ENCODE peak calls at places on chromosome 1, in five cellular contexts. One of them, this sample, is unnamed.
A peak's percentile ranks its signal among the peaks of the same experiment; 100 is the strongest.

GRCh38 chr1:230188826-230189225 is 121.8 kb downstream of the GALNT2 start:
- DNase-seq in activated CD8-positive, alpha-beta memory T cell treated with anti-CD3 and anti-CD28 coated beads, Interleukin-2, amount 50 U/mL, for 48 hours: no peak
- DNase-seq in CD8-positive, alpha-beta T cell: no peak
- DNase-seq in nephron progenitor cell: no peak
- DNase-seq in activated T-helper 1 cell treated with anti-CD3 and anti-CD28 coated beads, Interleukin-2, amount 50 U/mL, for 16 hours: no peak
- DNase-seq in this sample: no peak

GRCh38 chr1:30188329-30188728 is 535.1 kb downstream of the MATN1 start:
- DNase-seq in activated CD8-positive, alpha-beta memory T cell treated with anti-CD3 and anti-CD28 coated beads, Interleukin-2, amount 50 U/mL, for 48 hours: no peak
- DNase-seq in CD8-positive, alpha-beta T cell: no peak
- DNase-seq in nephron progenitor cell: no peak
- DNase-seq in activated T-helper 1 cell treated with anti-CD3 and anti-CD28 coated beads, Interleukin-2, amount 50 U/mL, for 16 hours: no peak
- DNase-seq in this sample: no peak

GRCh38 chr1:223256034-223256433 is 107.9 kb downstream of the SUSD4 start:
- DNase-seq in activated CD8-positive, alpha-beta memory T cell treated with anti-CD3 and anti-CD28 coated beads, Interleukin-2, amount 50 U/mL, for 48 hours: no peak
- DNase-seq in CD8-positive, alpha-beta T cell: no peak
- DNase-seq in nephron progenitor cell: no peak
- DNase-seq in activated T-helper 1 cell treated with anti-CD3 and anti-CD28 coated beads, Interleukin-2, amount 50 U/mL, for 16 hours: no peak
- DNase-seq in this sample: no peak

GRCh38 chr1:151711940-151712339 is 4.7 kb downstream of the CELF3 start:
- DNase-seq in activated CD8-positive, alpha-beta memory T cell treated with anti-CD3 and anti-CD28 coated beads, Interleukin-2, amount 50 U/mL, for 48 hours: no peak
- DNase-seq in CD8-positive, alpha-beta T cell: no peak
- DNase-seq in nephron progenitor cell: no peak
- DNase-seq in activated T-helper 1 cell treated with anti-CD3 and anti-CD28 coated beads, Interleukin-2, amount 50 U/mL, for 16 hours: no peak
- DNase-seq in this sample: no peak

GRCh38 chr1:35717911-35718476 is 690 bp downstream of the C1orf216 start:
- DNase-seq in activated CD8-positive, alpha-beta memory T cell treated with anti-CD3 and anti-CD28 coated beads, Interleukin-2, amount 50 U/mL, for 48 hours: no peak
- DNase-seq in CD8-positive, alpha-beta T cell: no peak
- DNase-seq in nephron progenitor cell: peak; percentile 15
- DNase-seq in activated T-helper 1 cell treated with anti-CD3 and anti-CD28 coated beads, Interleukin-2, amount 50 U/mL, for 16 hours: no peak
- DNase-seq in this sample: peak; percentile 79

GRCh38 chr1:204830671-204831585 is 39.7 kb upstream of the NFASC start:
- DNase-seq in activated CD8-positive, alpha-beta memory T cell treated with anti-CD3 and anti-CD28 coated beads, Interleukin-2, amount 50 U/mL, for 48 hours: no peak
- DNase-seq in CD8-positive, alpha-beta T cell: no peak
- DNase-seq in nephron progenitor cell: no peak
- DNase-seq in activated T-helper 1 cell treated with anti-CD3 and anti-CD28 coated beads, Interleukin-2, amount 50 U/mL, for 16 hours: no peak
- DNase-seq in this sample: no peak

GRCh38 chr1:206547104-206547503 is 39.8 kb downstream of the RASSF5 start:
- DNase-seq in activated CD8-positive, alpha-beta memory T cell treated with anti-CD3 and anti-CD28 coated beads, Interleukin-2, amount 50 U/mL, for 48 hours: no peak
- DNase-seq in CD8-positive, alpha-beta T cell: no peak
- DNase-seq in nephron progenitor cell: no peak
- DNase-seq in activated T-helper 1 cell treated with anti-CD3 and anti-CD28 coated beads, Interleukin-2, amount 50 U/mL, for 16 hours: no peak
- DNase-seq in this sample: no peak

GRCh38 chr1:245771521-245772281 is 616.9 kb downstream of the KIF26B start:
- DNase-seq in activated CD8-positive, alpha-beta memory T cell treated with anti-CD3 and anti-CD28 coated beads, Interleukin-2, amount 50 U/mL, for 48 hours: no peak
- DNase-seq in CD8-positive, alpha-beta T cell: no peak
- DNase-seq in nephron progenitor cell: no peak
- DNase-seq in activated T-helper 1 cell treated with anti-CD3 and anti-CD28 coated beads, Interleukin-2, amount 50 U/mL, for 16 hours: no peak
- DNase-seq in this sample: no peak

GRCh38 chr1:67626495-67627235 is 58.3 kb upstream of the GADD45A start:
- DNase-seq in activated CD8-positive, alpha-beta memory T cell treated with anti-CD3 and anti-CD28 coated beads, Interleukin-2, amount 50 U/mL, for 48 hours: no peak
- DNase-seq in CD8-positive, alpha-beta T cell: no peak
- DNase-seq in nephron progenitor cell: no peak
- DNase-seq in activated T-helper 1 cell treated with anti-CD3 and anti-CD28 coated beads, Interleukin-2, amount 50 U/mL, for 16 hours: no peak
- DNase-seq in this sample: no peak

GRCh38 chr1:14437410-14437913 is 161.0 kb upstream of the KAZN start:
- DNase-seq in activated CD8-positive, alpha-beta memory T cell treated with anti-CD3 and anti-CD28 coated beads, Interleukin-2, amount 50 U/mL, for 48 hours: no peak
- DNase-seq in CD8-positive, alpha-beta T cell: no peak
- DNase-seq in nephron progenitor cell: no peak
- DNase-seq in activated T-helper 1 cell treated with anti-CD3 and anti-CD28 coated beads, Interleukin-2, amount 50 U/mL, for 16 hours: no peak
- DNase-seq in this sample: no peak

GRCh38 chr1:166933137-166933536 is 42.2 kb downstream of the ILDR2 start:
- DNase-seq in activated CD8-positive, alpha-beta memory T cell treated with anti-CD3 and anti-CD28 coated beads, Interleukin-2, amount 50 U/mL, for 48 hours: no peak
- DNase-seq in CD8-positive, alpha-beta T cell: no peak
- DNase-seq in nephron progenitor cell: no peak
- DNase-seq in activated T-helper 1 cell treated with anti-CD3 and anti-CD28 coated beads, Interleukin-2, amount 50 U/mL, for 16 hours: no peak
- DNase-seq in this sample: no peak

GRCh38 chr1:18373882-18374493 is 106.7 kb upstream of the KLHDC7A start:
- DNase-seq in activated CD8-positive, alpha-beta memory T cell treated with anti-CD3 and anti-CD28 coated beads, Interleukin-2, amount 50 U/mL, for 48 hours: peak; percentile 55
- DNase-seq in CD8-positive, alpha-beta T cell: no peak
- DNase-seq in nephron progenitor cell: peak; percentile 79
- DNase-seq in activated T-helper 1 cell treated with anti-CD3 and anti-CD28 coated beads, Interleukin-2, amount 50 U/mL, for 16 hours: no peak
- DNase-seq in this sample: peak; percentile 11

GRCh38 chr1:203089001-203089650 is 3.3 kb upstream of the MYOG start:
- DNase-seq in activated CD8-positive, alpha-beta memory T cell treated with anti-CD3 and anti-CD28 coated beads, Interleukin-2, amount 50 U/mL, for 48 hours: no peak
- DNase-seq in CD8-positive, alpha-beta T cell: no peak
- DNase-seq in nephron progenitor cell: no peak
- DNase-seq in activated T-helper 1 cell treated with anti-CD3 and anti-CD28 coated beads, Interleukin-2, amount 50 U/mL, for 16 hours: no peak
- DNase-seq in this sample: no peak

GRCh38 chr1:44318097-44319088 is 36.7 kb downstream of the ERI3 start:
- DNase-seq in activated CD8-positive, alpha-beta memory T cell treated with anti-CD3 and anti-CD28 coated beads, Interleukin-2, amount 50 U/mL, for 48 hours: peak; percentile 62
- DNase-seq in CD8-positive, alpha-beta T cell: peak; percentile 12
- DNase-seq in nephron progenitor cell: peak; percentile 69
- DNase-seq in activated T-helper 1 cell treated with anti-CD3 and anti-CD28 coated beads, Interleukin-2, amount 50 U/mL, for 16 hours: no peak
- DNase-seq in this sample: peak; percentile 48

GRCh38 chr1:61081135-61081636 is 1.2 kb upstream of the NFIA start:
- DNase-seq in activated CD8-positive, alpha-beta memory T cell treated with anti-CD3 and anti-CD28 coated beads, Interleukin-2, amount 50 U/mL, for 48 hours: no peak
- DNase-seq in CD8-positive, alpha-beta T cell: no peak
- DNase-seq in nephron progenitor cell: no peak
- DNase-seq in activated T-helper 1 cell treated with anti-CD3 and anti-CD28 coated beads, Interleukin-2, amount 50 U/mL, for 16 hours: no peak
- DNase-seq in this sample: no peak

GRCh38 chr1:17282836-17283235 is 25.2 kb upstream of the PADI4 start:
- DNase-seq in activated CD8-positive, alpha-beta memory T cell treated with anti-CD3 and anti-CD28 coated beads, Interleukin-2, amount 50 U/mL, for 48 hours: no peak
- DNase-seq in CD8-positive, alpha-beta T cell: no peak
- DNase-seq in nephron progenitor cell: no peak
- DNase-seq in activated T-helper 1 cell treated with anti-CD3 and anti-CD28 coated beads, Interleukin-2, amount 50 U/mL, for 16 hours: no peak
- DNase-seq in this sample: no peak

GRCh38 chr1:160400284-160400645 is at the start of gene VANGL2:
- DNase-seq in activated CD8-positive, alpha-beta memory T cell treated with anti-CD3 and anti-CD28 coated beads, Interleukin-2, amount 50 U/mL, for 48 hours: peak; percentile 84
- DNase-seq in CD8-positive, alpha-beta T cell: peak; percentile 36
- DNase-seq in nephron progenitor cell: peak; percentile 95
- DNase-seq in activated T-helper 1 cell treated with anti-CD3 and anti-CD28 coated beads, Interleukin-2, amount 50 U/mL, for 16 hours: no peak
- DNase-seq in this sample: peak; percentile 48

GRCh38 chr1:97943354-97943753 is 22.5 kb upstream of the DPYD start:
- DNase-seq in activated CD8-positive, alpha-beta memory T cell treated with anti-CD3 and anti-CD28 coated beads, Interleukin-2, amount 50 U/mL, for 48 hours: no peak
- DNase-seq in CD8-positive, alpha-beta T cell: no peak
- DNase-seq in nephron progenitor cell: no peak
- DNase-seq in activated T-helper 1 cell treated with anti-CD3 and anti-CD28 coated beads, Interleukin-2, amount 50 U/mL, for 16 hours: no peak
- DNase-seq in this sample: no peak

GRCh38 chr1:25468037-25468436 is 37.3 kb downstream of the MACO1 start:
- DNase-seq in activated CD8-positive, alpha-beta memory T cell treated with anti-CD3 and anti-CD28 coated beads, Interleukin-2, amount 50 U/mL, for 48 hours: no peak
- DNase-seq in CD8-positive, alpha-beta T cell: no peak
- DNase-seq in nephron progenitor cell: no peak
- DNase-seq in activated T-helper 1 cell treated with anti-CD3 and anti-CD28 coated beads, Interleukin-2, amount 50 U/mL, for 16 hours: no peak
- DNase-seq in this sample: peak; percentile 6

GRCh38 chr1:156664046-156664948 is 12.9 kb downstream of the NES start:
- DNase-seq in activated CD8-positive, alpha-beta memory T cell treated with anti-CD3 and anti-CD28 coated beads, Interleukin-2, amount 50 U/mL, for 48 hours: no peak
- DNase-seq in CD8-positive, alpha-beta T cell: no peak
- DNase-seq in nephron progenitor cell: peak; percentile 64
- DNase-seq in activated T-helper 1 cell treated with anti-CD3 and anti-CD28 coated beads, Interleukin-2, amount 50 U/mL, for 16 hours: no peak
- DNase-seq in this sample: no peak

This sample was measured in NB4.